ENCODE peak calls at places on chromosomes 4 and X, in four cellular contexts. One of them, this sample, is unnamed.
A peak's percentile ranks its signal among the peaks of the same experiment; 100 is the strongest.

GRCh38 chrX:155028749-155029360 is 2.2 kb downstream of the FUNDC2 start:
- DNase-seq in HCT116: no peak
- DNase-seq in tibial nerve: no peak
- DNase-seq in aorta: no peak
- DNase-seq in this sample: no peak

GRCh38 chr4:168822481-168822880 is 187.6 kb downstream of the CBR4 start:
- DNase-seq in HCT116: no peak
- DNase-seq in tibial nerve: no peak
- DNase-seq in aorta: no peak
- DNase-seq in this sample: no peak

GRCh38 chrX:40474205-40474626 is 106.6 kb upstream of the ATP6AP2 start:
- DNase-seq in HCT116: no peak
- DNase-seq in tibial nerve: no peak
- DNase-seq in aorta: no peak
- DNase-seq in this sample: no peak

GRCh38 chrX:81202413-81202794 is 502 bp downstream of the SH3BGRL start:
- DNase-seq in HCT116: no peak
- DNase-seq in tibial nerve: no peak
- DNase-seq in aorta: no peak
- DNase-seq in this sample: no peak

GRCh38 chr4:187118731-187119130 is 395.1 kb upstream of the FAT1 start:
- DNase-seq in HCT116: no peak
- DNase-seq in tibial nerve: no peak
- DNase-seq in aorta: no peak
- DNase-seq in this sample: no peak

GRCh38 chrX:13797512-13797911 is 19.4 kb downstream of the GPM6B start:
- DNase-seq in HCT116: no peak
- DNase-seq in tibial nerve: no peak
- DNase-seq in aorta: no peak
- DNase-seq in this sample: no peak

GRCh38 chrX:136856527-136856926 is 24.0 kb downstream of the RBMX start:
- DNase-seq in HCT116: no peak
- DNase-seq in tibial nerve: no peak
- DNase-seq in aorta: no peak
- DNase-seq in this sample: no peak

GRCh38 chr4:185512516-185512915 is 22.8 kb downstream of the PDLIM3 start:
- DNase-seq in HCT116: no peak
- DNase-seq in tibial nerve: no peak
- DNase-seq in aorta: no peak
- DNase-seq in this sample: no peak

GRCh38 chr4:15754323-15754722 is 23.8 kb upstream of the CD38 start:
- DNase-seq in HCT116: no peak
- DNase-seq in tibial nerve: no peak
- DNase-seq in aorta: no peak
- DNase-seq in this sample: no peak

GRCh38 chr4:68378226-68378625 is 28.3 kb upstream of the YTHDC1 start:
- DNase-seq in HCT116: no peak
- DNase-seq in tibial nerve: no peak
- DNase-seq in aorta: no peak
- DNase-seq in this sample: no peak

GRCh38 chrX:113305496-113305895 is 464.9 kb upstream of the AMOT start:
- DNase-seq in HCT116: no peak
- DNase-seq in tibial nerve: no peak
- DNase-seq in aorta: no peak
- DNase-seq in this sample: no peak

GRCh38 chr4:41217020-41217333 is 2.6 kb upstream of the APBB2 start:
- DNase-seq in HCT116: no peak
- DNase-seq in tibial nerve: no peak
- DNase-seq in aorta: no peak
- DNase-seq in this sample: no peak

GRCh38 chr4:185711764-185712163 is 100.2 kb downstream of the SORBS2 start:
- DNase-seq in HCT116: no peak
- DNase-seq in tibial nerve: no peak
- DNase-seq in aorta: no peak
- DNase-seq in this sample: no peak

GRCh38 chr4:179465131-179465797 is 2023.0 kb upstream of the AGA start:
- DNase-seq in HCT116: no peak
- DNase-seq in tibial nerve: no peak
- DNase-seq in aorta: no peak
- DNase-seq in this sample: no peak
- H3K27ac ChIP-seq in HCT116: no peak overlapping the region
- H3K27ac ChIP-seq in tibial nerve: no peak overlapping the region
- H3K27ac ChIP-seq in aorta: no peak overlapping the region
- H3K27ac ChIP-seq in this sample: no peak overlapping the region

GRCh38 chr4:94434505-94434904 is 17.2 kb upstream of the PDLIM5 start:
- DNase-seq in HCT116: no peak
- DNase-seq in tibial nerve: no peak
- DNase-seq in aorta: no peak
- DNase-seq in this sample: no peak

GRCh38 chr4:94439606-94440005 is 12.1 kb upstream of the PDLIM5 start:
- DNase-seq in HCT116: no peak
- DNase-seq in tibial nerve: no peak
- DNase-seq in aorta: no peak
- DNase-seq in this sample: no peak

GRCh38 chr4:94436512-94436911 is 15.2 kb upstream of the PDLIM5 start:
- DNase-seq in HCT116: no peak
- DNase-seq in tibial nerve: no peak
- DNase-seq in aorta: no peak
- DNase-seq in this sample: no peak

GRCh38 chr4:94431388-94431787 is 20.4 kb upstream of the PDLIM5 start:
- DNase-seq in HCT116: no peak
- DNase-seq in tibial nerve: no peak
- DNase-seq in aorta: no peak
- DNase-seq in this sample: no peak

DNA sequence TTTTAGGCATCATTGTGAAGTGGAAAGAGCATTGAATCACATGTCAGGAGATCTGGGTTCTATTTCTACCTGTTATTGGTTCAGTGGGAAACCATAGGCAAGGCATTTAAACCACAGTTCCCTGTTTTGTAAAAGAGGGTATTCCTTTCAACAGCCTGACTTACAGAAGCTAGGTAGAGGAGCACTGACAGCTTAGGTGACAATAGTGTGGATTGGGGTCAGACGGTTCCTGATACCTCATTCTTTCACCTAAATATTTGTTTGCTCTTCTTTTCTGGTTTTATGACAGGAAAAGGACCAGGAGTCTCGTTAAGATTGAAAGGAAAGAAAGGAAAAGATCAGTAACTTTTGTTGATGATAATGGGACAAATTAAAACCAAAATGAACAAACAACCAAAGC is 15.9 kb upstream of the PDLIM5 start:
- DNase-seq in HCT116: no peak
- DNase-seq in tibial nerve: no peak
- DNase-seq in aorta: no peak
- DNase-seq in this sample: no peak
- H3K4me1 ChIP-seq in HCT116: no peaks in the 10 kb centered on the region
- H3K4me1 ChIP-seq in tibial nerve: no peaks in the 10 kb centered on the region
- H3K4me1 ChIP-seq in aorta: no peaks in the 10 kb centered on the region
- H3K4me1 ChIP-seq in this sample: no peaks in the 10 kb centered on the region

GRCh38 chr4:1226167-1226514 is 22.8 kb downstream of the CTBP1 start:
- DNase-seq in HCT116: no peak
- DNase-seq in tibial nerve: no peak
- DNase-seq in aorta: no peak
- DNase-seq in this sample: peak; percentile 83

GRCh38 chr4:1229117-1229849 is 19.6 kb downstream of the CTBP1 start:
- DNase-seq in HCT116: no peak
- DNase-seq in tibial nerve: no peak
- DNase-seq in aorta: no peak
- DNase-seq in this sample: no peak

GRCh38 chr4:1226598-1226997 is 22.3 kb downstream of the CTBP1 start:
- DNase-seq in HCT116: no peak
- DNase-seq in tibial nerve: no peak
- DNase-seq in aorta: no peak
- DNase-seq in this sample: no peak

GRCh38 chr4:1225272-1226166 is 23.4 kb downstream of the CTBP1 start:
- DNase-seq in HCT116: no peak
- DNase-seq in tibial nerve: no peak
- DNase-seq in aorta: no peak
- DNase-seq in this sample: no peak

GRCh38 chr4:1227817-1228216 is 21.1 kb downstream of the CTBP1 start:
- DNase-seq in HCT116: no peak
- DNase-seq in tibial nerve: no peak
- DNase-seq in aorta: no peak
- DNase-seq in this sample: no peak
- H3K36me3 ChIP-seq in HCT116: peaks cover 33% of the 10 kb centered on the region
- H3K36me3 ChIP-seq in tibial nerve: peaks cover 29% of the 10 kb centered on the region
- H3K36me3 ChIP-seq in aorta: no peaks in the 10 kb centered on the region
- H3K36me3 ChIP-seq in this sample: peaks cover 4% of the 10 kb centered on the region

GRCh38 chrX:46967547-46967946 is 55.3 kb downstream of the JADE3 start:
- DNase-seq in HCT116: no peak
- DNase-seq in tibial nerve: no peak
- DNase-seq in aorta: no peak
- DNase-seq in this sample: no peak
- H3K27ac ChIP-seq in HCT116: no peak overlapping the region
- H3K27ac ChIP-seq in tibial nerve: no peak overlapping the region
- H3K27ac ChIP-seq in aorta: no peak overlapping the region
- H3K27ac ChIP-seq in this sample: no peak overlapping the region

DNA sequence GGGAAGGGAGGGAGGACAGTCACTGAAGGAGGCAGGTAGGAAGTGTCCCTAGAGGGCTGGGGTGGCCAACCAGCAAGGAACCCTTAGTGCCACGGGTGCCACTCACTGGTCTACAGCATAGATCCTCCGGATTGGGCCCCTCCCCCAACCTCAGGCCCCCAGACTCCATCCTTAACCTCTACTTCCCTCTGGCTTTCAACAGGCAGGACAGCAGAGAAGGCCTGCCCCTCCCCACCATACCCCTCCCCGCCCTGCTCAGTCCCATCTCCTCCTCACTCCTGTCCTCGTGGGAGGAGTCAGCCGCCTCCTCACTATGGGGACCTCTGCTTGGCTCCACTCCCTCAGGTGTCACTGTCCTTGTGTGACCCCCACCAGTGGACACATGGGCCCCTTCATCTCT is 77.7 kb upstream of the PSAPL1 start:
- DNase-seq in HCT116: no peak
- DNase-seq in tibial nerve: no peak
- DNase-seq in aorta: no peak
- DNase-seq in this sample: no peak
- H3K4me1 ChIP-seq in HCT116: peaks cover 11% of the 10 kb centered on the region
- H3K4me1 ChIP-seq in tibial nerve: peaks cover 7% of the 10 kb centered on the region
- H3K4me1 ChIP-seq in aorta: no peaks in the 10 kb centered on the region
- H3K4me1 ChIP-seq in this sample: no peaks in the 10 kb centered on the region

DNA sequence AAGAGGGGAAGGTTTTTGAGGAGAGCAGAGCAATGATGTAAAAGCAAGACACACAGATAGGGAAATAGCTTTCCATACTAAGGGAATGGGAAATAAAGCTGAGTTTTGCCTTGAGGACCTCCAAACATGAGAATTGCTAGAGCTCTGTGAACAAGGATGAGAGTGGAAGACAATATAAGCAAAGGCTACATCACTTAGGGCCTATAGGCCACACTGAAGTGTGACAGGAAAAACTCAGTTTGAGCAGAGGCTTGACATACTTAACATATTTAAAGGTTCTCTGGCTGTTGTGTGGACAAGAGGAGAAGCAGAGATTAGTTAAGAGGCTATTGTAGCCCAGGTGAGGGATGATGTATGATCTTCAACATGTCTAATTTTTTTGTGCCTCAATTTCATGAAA is 5.3 kb upstream of the SRP72 start:
- DNase-seq in HCT116: no peak
- DNase-seq in tibial nerve: no peak
- DNase-seq in aorta: no peak
- DNase-seq in this sample: no peak
- H3K36me3 ChIP-seq in HCT116: peaks cover 50% of the 10 kb centered on the region
- H3K36me3 ChIP-seq in tibial nerve: no peaks in the 10 kb centered on the region
- H3K36me3 ChIP-seq in aorta: no peaks in the 10 kb centered on the region
- H3K36me3 ChIP-seq in this sample: no peaks in the 10 kb centered on the region

DNA sequence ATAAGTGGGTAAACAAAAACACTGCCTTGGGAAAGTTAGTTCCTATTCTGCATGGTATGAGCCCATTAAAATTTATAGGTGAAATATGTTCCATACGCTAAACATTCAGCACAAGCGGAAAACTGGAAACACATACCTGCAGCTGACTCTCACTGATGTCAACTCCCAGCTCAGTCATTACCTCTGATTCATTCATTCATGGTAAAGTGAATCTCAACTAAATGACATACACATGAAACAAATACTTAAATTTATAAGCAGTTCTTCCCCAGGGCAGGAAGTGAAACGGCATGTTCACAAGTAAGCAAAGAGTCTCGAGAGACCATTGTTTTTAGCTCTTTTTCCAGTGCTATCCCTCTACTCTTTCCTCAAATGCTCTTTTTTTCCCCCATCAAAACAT is 1.6 kb downstream of the SLC10A6 start:
- DNase-seq in HCT116: no peak
- DNase-seq in tibial nerve: no peak
- DNase-seq in aorta: no peak
- DNase-seq in this sample: no peak
- H3K27ac ChIP-seq in HCT116: no peak overlapping the region
- H3K27ac ChIP-seq in tibial nerve: peak overlapping the region; percentile 54
- H3K27ac ChIP-seq in aorta: no peak overlapping the region
- H3K27ac ChIP-seq in this sample: no peak overlapping the region

GRCh38 chrX:46573331-46573895 is at the start of gene CHST7:
- DNase-seq in HCT116: peak; percentile 46
- DNase-seq in tibial nerve: peak; percentile 44
- DNase-seq in aorta: peak; percentile 79
- DNase-seq in this sample: peak; percentile 83
- H3K4me1 ChIP-seq in HCT116: peaks cover 40% of the 10 kb centered on the region
- H3K4me1 ChIP-seq in tibial nerve: no peaks in the 10 kb centered on the region
- H3K4me1 ChIP-seq in aorta: no peaks in the 10 kb centered on the region
- H3K4me1 ChIP-seq in this sample: no peaks in the 10 kb centered on the region

This sample was measured in psoas muscle.